ENCODE peak calls at places on chromosome 2, in nine cellular contexts. F, R, O, E, N, L, D, Z and G are unnamed samples.

GRCh38 chr2:177211148-177211547 is 1.4 kb upstream of the HNRNPA3 start:
- DNase-seq in D (no peak), L (no peak), N (no peak), Z (no peak), F (no peak), E (no peak), O (no peak), R (no peak), G (no peak)

GRCh38 chr2:208099682-208100081 is 24.6 kb downstream of the CRYGD start:
- DNase-seq in E (no peak), Z (no peak), R (no peak), N (no peak), L (no peak), F (no peak), D (no peak), O (no peak), G (no peak)

GRCh38 chr2:157404363-157404762 is 39.5 kb downstream of the CYTIP start:
- DNase-seq in D (no peak), Z (no peak), F (no peak), O (peak), N (no peak), R (no peak), E (no peak), L (no peak), G (no peak)

GRCh38 chr2:150332378-150332777 is 155.1 kb downstream of the RND3 start:
- DNase-seq in F (no peak), R (no peak), O (no peak), N (no peak), L (no peak), D (no peak), Z (no peak), E (no peak), G (no peak)

GRCh38 chr2:220127311-220127710 is 499.9 kb downstream of the SLC4A3 start:
- DNase-seq in O (no peak), D (no peak), L (no peak), E (no peak), F (no peak), Z (no peak), N (no peak), R (no peak), G (no peak)

GRCh38 chr2:42169869-42170465 is 814 bp downstream of the EML4 start:
- DNase-seq in E (no peak), O (peak), F (no peak), D (peak), Z (no peak), N (no peak), L (no peak), R (no peak), G (no peak)

GRCh38 chr2:120314656-120315366 is 31.1 kb upstream of the INHBB start:
- DNase-seq in E (no peak), O (no peak), F (no peak), Z (no peak), R (no peak), D (no peak), L (peak), N (no peak), G (no peak)

GRCh38 chr2:212659441-212659840 is 120.8 kb upstream of the ERBB4 start:
- DNase-seq in N (no peak), F (no peak), R (no peak), O (no peak), D (no peak), E (no peak), L (no peak), Z (no peak), G (no peak)

GRCh38 chr2:65647249-65647842 is 214.9 kb upstream of the SPRED2 start:
- DNase-seq in O (no peak), R (no peak), D (no peak), L (no peak), Z (no peak), N (no peak), E (no peak), F (no peak), G (no peak)

GRCh38 chr2:132392211-132392610 is 24.4 kb upstream of the GPR39 start:
- DNase-seq in D (peak), N (no peak), O (no peak), F (peak), L (no peak), R (no peak), E (no peak), Z (no peak), G (no peak)

GRCh38 chr2:173048901-173049661 is 26.6 kb upstream of the MAP3K20 start:
- DNase-seq in E (peak), F (no peak), N (no peak), L (peak), R (no peak), Z (no peak), D (no peak), O (peak), G (no peak)

GRCh38 chr2:64327510-64328414 is 126.2 kb upstream of the LGALSL start:
- DNase-seq in N (peak), L (peak), D (no peak), O (no peak), F (peak), R (peak), Z (peak), E (peak), G (peak)

GRCh38 chr2:3478846-3479385 is 40.4 kb downstream of the ADI1 start:
- DNase-seq in O (no peak), R (no peak), D (no peak), E (no peak), L (no peak), F (no peak), N (no peak), Z (no peak), G (no peak)

GRCh38 chr2:72627059-72627458 is 198.8 kb downstream of the EXOC6B start:
- DNase-seq in F (no peak), O (no peak), E (no peak), R (no peak), D (no peak), L (no peak), N (no peak), Z (no peak), G (no peak)

GRCh38 chr2:166090346-166090745 is 37.5 kb downstream of the SCN1A start:
- DNase-seq in L (peak), O (no peak), E (no peak), D (no peak), N (no peak), F (no peak), Z (no peak), R (no peak), G (no peak)

GRCh38 chr2:218995972-218996644 is 2.9 kb upstream of the CRYBA2 start:
- DNase-seq in D (peak), L (peak), Z (peak), R (peak), O (peak), E (peak), N (peak), F (peak), G (peak)

GRCh38 chr2:218289639-218290315 is 2.5 kb downstream of the TMBIM1 start:
- DNase-seq in N (no peak), F (no peak), R (no peak), Z (no peak), D (no peak), E (no peak), O (no peak), L (peak), G (no peak)

GRCh38 chr2:9004338-9005204 is 1.1 kb upstream of the MBOAT2 start:
- DNase-seq in Z (peak), D (no peak), R (no peak), L (no peak), O (peak), N (no peak), F (no peak), E (peak), G (no peak)

GRCh38 chr2:118221952-118222594 is 133.8 kb downstream of the INSIG2 start:
- DNase-seq in O (peak), N (no peak), R (no peak), Z (peak), E (peak), D (peak), F (peak), L (peak), G (peak)

GRCh38 chr2:197969391-197969893 is 165.0 kb downstream of the PLCL1 start:
- DNase-seq in E (no peak), N (no peak), Z (no peak), L (peak), O (no peak), D (no peak), R (no peak), F (no peak), G (no peak)

GRCh38 chr2:28193552-28194383 is 198.9 kb upstream of the FOSL2 start:
- DNase-seq in Z (no peak), F (no peak), L (no peak), R (no peak), E (no peak), O (no peak), D (no peak), N (no peak), G (no peak)

GRCh38 chr2:225353579-225354085 is 45.9 kb upstream of the NYAP2 start:
- DNase-seq in O (no peak), F (no peak), Z (no peak), L (no peak), N (no peak), D (no peak), R (no peak), E (no peak), G (no peak)

GRCh38 chr2:236933351-236933750 is 152.3 kb upstream of the COPS8 start:
- DNase-seq in D (no peak), E (no peak), O (no peak), L (no peak), N (no peak), R (no peak), F (no peak), Z (no peak), G (no peak)

GRCh38 chr2:85213404-85213803 is 80.2 kb downstream of the TCF7L1 start:
- DNase-seq in O (no peak), Z (no peak), N (no peak), L (no peak), E (no peak), R (no peak), D (no peak), F (no peak), G (no peak)

GRCh38 chr2:43154685-43155084 is 71.7 kb downstream of the ZFP36L2 start:
- DNase-seq in R (no peak), Z (no peak), O (no peak), D (no peak), L (no peak), F (no peak), E (no peak), N (no peak), G (no peak)

GRCh38 chr2:98903767-98904485 is 32.1 kb downstream of the CRACDL start:
- DNase-seq in Z (no peak), N (no peak), L (no peak), O (no peak), F (peak), D (no peak), R (no peak), E (peak), G (no peak)

GRCh38 chr2:236093134-236093533 is 75.1 kb downstream of the GBX2 start:
- DNase-seq in N (no peak), O (no peak), F (no peak), R (no peak), L (no peak), E (no peak), D (no peak), Z (no peak), G (no peak)

GRCh38 chr2:60883896-60884295 is 2.5 kb downstream of the REL start:
- DNase-seq in Z (no peak), D (no peak), F (no peak), E (no peak), O (no peak), N (no peak), L (no peak), R (no peak), G (no peak)

GRCh38 chr2:193701484-193701883 is 1506.8 kb upstream of the TMEFF2 start:
- DNase-seq in R (no peak), D (no peak), O (no peak), Z (no peak), L (no peak), E (no peak), F (no peak), N (no peak), G (no peak)

GRCh38 chr2:121561617-121562268 is 31.1 kb downstream of the RNU4ATAC start:
- DNase-seq in F (no peak), L (peak), N (no peak), O (no peak), Z (no peak), D (no peak), R (no peak), E (no peak), G (no peak)

GRCh38 chr2:10493636-10494281 is 45.6 kb upstream of the ODC1 start:
- DNase-seq in R (peak), O (peak), F (no peak), Z (peak), D (no peak), N (no peak), L (peak), E (peak), G (no peak)